ENCODE peak calls at places on chromosomes 3 and 15, in six cellular contexts. Y, A, B, H, C and J are unnamed samples.

GRCh38 chr15:29039466-29040366 is 153.9 kb downstream of the APBA2 start:
- DNase-seq in B (no peak), Y (no peak), A (no peak), H (no peak), C (no peak), J (no peak)

GRCh38 chr15:32824777-32825176 is 107.0 kb downstream of the GREM1 start:
- DNase-seq in B (no peak), Y (no peak), A (no peak), C (no peak), H (peak; percentile 80), J (peak; percentile 92)

GRCh38 chr15:52683585-52683984 is 4.4 kb upstream of the ATOSA start:
- DNase-seq in H (no peak), Y (no peak), B (no peak), C (no peak), A (no peak), J (no peak)

GRCh38 chr3:98901032-98901464 is 447 bp downstream of the DCBLD2 start:
- DNase-seq in B (peak; percentile 45), C (peak; percentile 70), H (no peak), A (peak; percentile 85), Y (peak; percentile 70), J (no peak)

GRCh38 chr15:51688863-51689262 is 7.6 kb downstream of the SCG3 start:
- DNase-seq in H (no peak), Y (no peak), A (no peak), B (no peak), C (no peak), J (no peak)

GRCh38 chr3:82012775-82013174 is 251.3 kb upstream of the GBE1 start:
- DNase-seq in A (no peak), H (no peak), Y (no peak), B (no peak), C (no peak), J (no peak)

GRCh38 chr15:74202461-74203401 is at the start of gene STRA6:
- DNase-seq in Y (peak; percentile 93), A (no peak), C (peak; percentile 93), H (peak; percentile 75), B (no peak), J (no peak)

GRCh38 chr3:187740446-187741399 is 4.5 kb downstream of the BCL6 start:
- DNase-seq in A (peak; percentile 92), Y (peak; percentile 77), H (peak; percentile 37), B (peak; percentile 59), C (peak; percentile 68), J (peak; percentile 50)

GRCh38 chr3:107674371-107674770 is 151.6 kb downstream of the BBX start:
- DNase-seq in Y (no peak), A (peak; percentile 71), H (no peak), B (peak; percentile 23), C (no peak), J (no peak)

GRCh38 chr3:10521772-10522441 is 16.5 kb upstream of the ATP2B2 start:
- DNase-seq in H (no peak), A (peak; percentile 9), Y (no peak), C (no peak), B (no peak), J (no peak)

GRCh38 chr3:196938124-196938523 is 4.2 kb downstream of the NCBP2 start:
- DNase-seq in A (no peak), H (no peak), Y (no peak), B (no peak), C (no peak), J (no peak)

GRCh38 chr15:101118615-101119014 is 133.2 kb downstream of the CHSY1 start:
- DNase-seq in A (peak; percentile 68), B (no peak), C (no peak), Y (peak; percentile 39), H (no peak), J (no peak)

GRCh38 chr3:195587406-195587805 is 3.7 kb upstream of the APOD start:
- DNase-seq in B (no peak), C (no peak), A (no peak), Y (no peak), H (no peak), J (no peak)

GRCh38 chr3:59513570-59513969 is 463.7 kb upstream of the CFAP20DC start:
- DNase-seq in H (no peak), Y (no peak), A (no peak), C (no peak), B (no peak), J (no peak)

GRCh38 chr3:18379647-18380046 is 45.5 kb downstream of the SATB1 start:
- DNase-seq in H (no peak), B (no peak), C (no peak), A (no peak), Y (no peak), J (no peak)

GRCh38 chr3:42804831-42805821 is 836 bp upstream of the HIGD1A start:
- DNase-seq in Y (peak; percentile 57), H (no peak), C (no peak), A (peak; percentile 77), B (no peak), J (no peak)

GRCh38 chr3:194671511-194671899 is 486 bp downstream of the LSG1 start:
- DNase-seq in C (peak; percentile 52), A (no peak), B (peak; percentile 44), Y (no peak), H (peak; percentile 43), J (no peak)

GRCh38 chr15:52331490-52332240 is 36.1 kb upstream of the MYO5C start:
- DNase-seq in C (peak; percentile 67), Y (no peak), B (peak; percentile 14), A (no peak), H (peak; percentile 44), J (peak; percentile 52)

GRCh38 chr3:33439421-33440327 is 531 bp downstream of the UBP1 start:
- DNase-seq in Y (no peak), C (peak; percentile 64), H (peak; percentile 35), A (peak; percentile 87), B (peak; percentile 43), J (peak; percentile 37)

GRCh38 chr3:177448987-177449975 is 252.0 kb upstream of the TBL1XR1 start:
- DNase-seq in Y (no peak), A (no peak), C (no peak), H (no peak), B (no peak), J (peak; percentile 100)

GRCh38 chr15:88590771-88591170 is 30.4 kb upstream of the AEN start:
- DNase-seq in A (no peak), Y (no peak), H (no peak), C (no peak), B (no peak), J (no peak)

GRCh38 chr3:8937064-8938020 is 25.9 kb downstream of the RAD18 start:
- DNase-seq in Y (no peak), A (no peak), H (peak; percentile 57), C (no peak), B (no peak), J (peak; percentile 62)

GRCh38 chr15:68426149-68426548 is 5.8 kb downstream of the ITGA11 start:
- DNase-seq in C (no peak), Y (no peak), B (no peak), A (no peak), H (no peak), J (no peak)

GRCh38 chr3:50124363-50125226 is 30.5 kb upstream of the SEMA3F start:
- DNase-seq in A (peak; percentile 79), H (no peak), Y (peak; percentile 32), B (no peak), C (peak; percentile 59), J (no peak)

GRCh38 chr3:99473321-99473751 is 165.1 kb upstream of the COL8A1 start:
- DNase-seq in B (no peak), C (no peak), Y (no peak), A (no peak), H (no peak), J (peak; percentile 15)

GRCh38 chr3:1269808-1270207 is 177.0 kb downstream of the CNTN6 start:
- DNase-seq in Y (no peak), H (no peak), C (no peak), A (no peak), B (no peak), J (no peak)

GRCh38 chr15:66359740-66360139 is 3.3 kb upstream of the TIPIN start:
- DNase-seq in Y (no peak), H (no peak), C (no peak), A (no peak), B (no peak), J (peak; percentile 82)

GRCh38 chr3:40753956-40754355 is 229.2 kb downstream of the ZNF621 start:
- DNase-seq in Y (no peak), B (no peak), C (no peak), H (no peak), A (no peak), J (no peak)

GRCh38 chr15:82554351-82554750 is 14.1 kb upstream of the RPS17 start:
- DNase-seq in H (no peak), Y (no peak), B (no peak), C (no peak), A (no peak), J (no peak)

GRCh38 chr3:145006291-145006690 is 1034.7 kb downstream of the DIPK2A start:
- DNase-seq in C (no peak), Y (no peak), B (no peak), A (no peak), H (no peak), J (no peak)

GRCh38 chr3:149506540-149506939 is 32.0 kb downstream of the TM4SF4 start:
- DNase-seq in H (no peak), A (no peak), C (no peak), B (no peak), Y (no peak), J (no peak)

GRCh38 chr3:11764931-11765363 is 81.7 kb downstream of the TAMM41 start:
- DNase-seq in H (no peak), B (no peak), Y (no peak), A (no peak), C (no peak), J (peak; percentile 91)

GRCh38 chr3:175726228-175726627 is 867.1 kb downstream of the NAALADL2 start:
- DNase-seq in C (no peak), A (no peak), H (no peak), B (no peak), Y (no peak), J (no peak)

GRCh38 chr15:100330221-100330620 is 11.6 kb downstream of the ADAMTS17 start:
- DNase-seq in A (no peak), B (no peak), Y (no peak), C (no peak), H (no peak), J (no peak)

GRCh38 chr3:116863842-116864626 is 154.5 kb downstream of the TUSC7 start:
- DNase-seq in A (no peak), B (peak; percentile 61), Y (peak; percentile 22), C (peak; percentile 50), H (peak; percentile 0), J (peak; percentile 58)

GRCh38 chr3:23136054-23136453 is 67.1 kb upstream of the UBE2E2 start:
- DNase-seq in A (no peak), Y (no peak), H (no peak), C (no peak), B (no peak), J (no peak)

GRCh38 chr15:31383150-31383549 is 56.5 kb downstream of the KLF13 start:
- DNase-seq in C (no peak), Y (no peak), A (no peak), H (no peak), B (no peak), J (no peak)

GRCh38 chr3:117101697-117102096 is 392.1 kb downstream of the TUSC7 start:
- DNase-seq in B (no peak), H (no peak), C (no peak), Y (no peak), A (no peak), J (peak; percentile 15)

GRCh38 chr15:80788536-80788935 is 9.4 kb downstream of the CEMIP start:
- DNase-seq in A (no peak), C (no peak), B (peak; percentile 22), H (no peak), Y (no peak), J (no peak)